ENCODE peak calls at places on chromosome 18, in nine cellular contexts. One of them, this sample, is unnamed.

GRCh38 chr18:25650201-25650941 is 298.4 kb upstream of the ZNF521 start:
- DNase-seq in GM23338: no peak
- DNase-seq in breast epithelium: no peak
- DNase-seq in HCT116: no peak
- DNase-seq in suprapubic skin: no peak
- DNase-seq in HL-60: no peak
- DNase-seq in HepG2: peak; percentile 67
- DNase-seq in stomach: no peak
- DNase-seq in GM12878: no peak
- DNase-seq in this sample: no peak

GRCh38 chr18:74990563-74991081 is 218.3 kb downstream of the PTGR3 start:
- DNase-seq in GM23338: no peak
- DNase-seq in breast epithelium: no peak
- DNase-seq in HCT116: no peak
- DNase-seq in suprapubic skin: no peak
- DNase-seq in HL-60: peak; percentile 76
- DNase-seq in HepG2: no peak
- DNase-seq in stomach: no peak
- DNase-seq in GM12878: no peak
- DNase-seq in this sample: no peak

GRCh38 chr18:48801728-48802542 is 148.8 kb downstream of the SMAD7 start:
- DNase-seq in GM23338: no peak
- DNase-seq in breast epithelium: no peak
- DNase-seq in HCT116: no peak
- DNase-seq in suprapubic skin: no peak
- DNase-seq in HL-60: no peak
- DNase-seq in HepG2: no peak
- DNase-seq in stomach: peak; percentile 35
- DNase-seq in GM12878: no peak
- DNase-seq in this sample: no peak

GRCh38 chr18:34084635-34085034 is 140.1 kb downstream of the NOL4 start:
- DNase-seq in GM23338: no peak
- DNase-seq in breast epithelium: no peak
- DNase-seq in HCT116: no peak
- DNase-seq in suprapubic skin: no peak
- DNase-seq in HL-60: no peak
- DNase-seq in HepG2: no peak
- DNase-seq in stomach: no peak
- DNase-seq in GM12878: no peak
- DNase-seq in this sample: no peak

GRCh38 chr18:74342416-74343043 is 26.9 kb downstream of the C18orf63 start:
- DNase-seq in GM23338: peak; percentile 68
- DNase-seq in breast epithelium: no peak
- DNase-seq in HCT116: peak; percentile 51
- DNase-seq in suprapubic skin: no peak
- DNase-seq in HL-60: peak; percentile 25
- DNase-seq in HepG2: peak; percentile 58
- DNase-seq in stomach: peak; percentile 30
- DNase-seq in GM12878: no peak
- DNase-seq in this sample: no peak

GRCh38 chr18:78239090-78239457 is 740.5 kb upstream of the SALL3 start:
- DNase-seq in GM23338: no peak
- DNase-seq in breast epithelium: no peak
- DNase-seq in HCT116: no peak
- DNase-seq in suprapubic skin: no peak
- DNase-seq in HL-60: no peak
- DNase-seq in HepG2: no peak
- DNase-seq in stomach: no peak
- DNase-seq in GM12878: no peak
- DNase-seq in this sample: no peak

GRCh38 chr18:48781041-48781989 is 169.4 kb downstream of the SMAD7 start:
- DNase-seq in GM23338: peak; percentile 21
- DNase-seq in breast epithelium: peak; percentile 37
- DNase-seq in HCT116: no peak
- DNase-seq in suprapubic skin: peak; percentile 84
- DNase-seq in HL-60: no peak
- DNase-seq in HepG2: peak; percentile 92
- DNase-seq in stomach: peak; percentile 79
- DNase-seq in GM12878: no peak
- DNase-seq in this sample: peak; percentile 80

GRCh38 chr18:73261243-73261642 is 393.5 kb upstream of the NETO1 start:
- DNase-seq in GM23338: no peak
- DNase-seq in breast epithelium: no peak
- DNase-seq in HCT116: no peak
- DNase-seq in suprapubic skin: no peak
- DNase-seq in HL-60: no peak
- DNase-seq in HepG2: no peak
- DNase-seq in stomach: no peak
- DNase-seq in GM12878: no peak
- DNase-seq in this sample: no peak

GRCh38 chr18:39600894-39601293 is 2035.3 kb upstream of the CELF4 start:
- DNase-seq in GM23338: no peak
- DNase-seq in breast epithelium: no peak
- DNase-seq in HCT116: no peak
- DNase-seq in suprapubic skin: no peak
- DNase-seq in HL-60: no peak
- DNase-seq in HepG2: no peak
- DNase-seq in stomach: no peak
- DNase-seq in GM12878: no peak
- DNase-seq in this sample: no peak

GRCh38 chr18:39599251-39599650 is 2033.7 kb upstream of the CELF4 start:
- DNase-seq in GM23338: no peak
- DNase-seq in breast epithelium: no peak
- DNase-seq in HCT116: no peak
- DNase-seq in suprapubic skin: no peak
- DNase-seq in HL-60: no peak
- DNase-seq in HepG2: no peak
- DNase-seq in stomach: no peak
- DNase-seq in GM12878: no peak
- DNase-seq in this sample: no peak

GRCh38 chr18:39604836-39605235 is 2039.2 kb upstream of the CELF4 start:
- DNase-seq in GM23338: no peak
- DNase-seq in breast epithelium: no peak
- DNase-seq in HCT116: no peak
- DNase-seq in suprapubic skin: no peak
- DNase-seq in HL-60: no peak
- DNase-seq in HepG2: no peak
- DNase-seq in stomach: no peak
- DNase-seq in GM12878: no peak
- DNase-seq in this sample: no peak

GRCh38 chr18:39596891-39597290 is 2031.3 kb upstream of the CELF4 start:
- DNase-seq in GM23338: no peak
- DNase-seq in breast epithelium: no peak
- DNase-seq in HCT116: no peak
- DNase-seq in suprapubic skin: no peak
- DNase-seq in HL-60: no peak
- DNase-seq in HepG2: no peak
- DNase-seq in stomach: no peak
- DNase-seq in GM12878: no peak
- DNase-seq in this sample: no peak

GRCh38 chr18:39602112-39602511 is 2036.5 kb upstream of the CELF4 start:
- DNase-seq in GM23338: no peak
- DNase-seq in breast epithelium: no peak
- DNase-seq in HCT116: no peak
- DNase-seq in suprapubic skin: no peak
- DNase-seq in HL-60: no peak
- DNase-seq in HepG2: no peak
- DNase-seq in stomach: no peak
- DNase-seq in GM12878: no peak
- DNase-seq in this sample: no peak
- TF ChIP-seq POLR2AphosphoS5 in GM23338: no peak
- TF ChIP-seq POLR2AphosphoS5 in breast epithelium: no peak
- TF ChIP-seq POLR2AphosphoS5 in HCT116: no peak
- TF ChIP-seq POLR2AphosphoS5 in suprapubic skin: no peak
- TF ChIP-seq POLR2AphosphoS5 in HL-60: no peak
- TF ChIP-seq POLR2AphosphoS5 in HepG2: no peak
- TF ChIP-seq POLR2AphosphoS5 in stomach: no peak
- TF ChIP-seq POLR2AphosphoS5 in GM12878: no peak
- TF ChIP-seq POLR2AphosphoS5 in this sample: no peak

DNA sequence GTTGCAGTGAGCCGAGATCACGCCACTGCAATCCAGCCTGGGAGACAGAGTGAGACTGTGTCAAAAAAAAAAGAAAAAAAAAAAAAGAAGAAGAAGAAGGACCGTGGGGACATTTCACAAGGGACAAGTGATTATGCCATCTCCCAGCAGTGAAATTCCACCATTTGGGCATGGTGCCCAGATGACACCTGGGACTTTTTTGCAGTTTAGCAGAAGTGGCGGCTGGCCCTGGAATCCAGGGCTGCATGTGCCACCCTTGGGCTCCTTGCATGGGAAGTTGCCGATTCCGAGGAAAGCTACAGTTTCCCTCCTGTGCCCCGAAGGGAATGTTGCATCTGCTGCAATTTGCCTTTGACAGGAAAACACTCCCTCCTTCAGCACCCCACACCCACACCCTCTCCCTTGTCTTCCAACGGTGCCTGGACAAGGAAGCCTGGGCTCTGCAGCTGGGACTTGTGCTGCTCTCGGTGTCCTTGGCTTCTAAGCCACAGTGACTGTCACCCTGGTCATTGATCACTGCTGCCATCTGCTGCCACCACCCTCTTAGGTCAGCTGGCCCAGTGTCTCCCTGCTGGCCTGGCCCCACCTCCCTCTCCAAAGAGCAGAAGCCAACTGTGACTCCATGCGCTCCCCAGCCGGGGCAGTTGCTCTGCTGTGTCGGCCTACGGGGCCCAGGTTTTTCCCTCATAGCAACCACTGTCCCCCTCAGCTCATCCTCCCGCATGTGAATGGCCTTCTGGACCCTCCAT is 56.4 kb upstream of the LRRC30 start:
- DNase-seq in GM23338: peak; percentile 28
- DNase-seq in breast epithelium: peak; percentile 56
- DNase-seq in HCT116: no peak
- DNase-seq in suprapubic skin: no peak
- DNase-seq in HL-60: peak; percentile 10
- DNase-seq in HepG2: peak; percentile 10
- DNase-seq in stomach: no peak
- DNase-seq in GM12878: no peak
- DNase-seq in this sample: no peak
- TF ChIP-seq CTCF in GM23338: peak; percentile 64
- TF ChIP-seq CTCF in breast epithelium: no peak
- TF ChIP-seq CTCF in HCT116: no peak
- TF ChIP-seq CTCF in suprapubic skin: no peak
- TF ChIP-seq CTCF in HL-60: no peak
- TF ChIP-seq CTCF in HepG2: peak; percentile 62
- TF ChIP-seq CTCF in stomach: no peak
- TF ChIP-seq CTCF in GM12878: no peak
- TF ChIP-seq CTCF in this sample: no peak

DNA sequence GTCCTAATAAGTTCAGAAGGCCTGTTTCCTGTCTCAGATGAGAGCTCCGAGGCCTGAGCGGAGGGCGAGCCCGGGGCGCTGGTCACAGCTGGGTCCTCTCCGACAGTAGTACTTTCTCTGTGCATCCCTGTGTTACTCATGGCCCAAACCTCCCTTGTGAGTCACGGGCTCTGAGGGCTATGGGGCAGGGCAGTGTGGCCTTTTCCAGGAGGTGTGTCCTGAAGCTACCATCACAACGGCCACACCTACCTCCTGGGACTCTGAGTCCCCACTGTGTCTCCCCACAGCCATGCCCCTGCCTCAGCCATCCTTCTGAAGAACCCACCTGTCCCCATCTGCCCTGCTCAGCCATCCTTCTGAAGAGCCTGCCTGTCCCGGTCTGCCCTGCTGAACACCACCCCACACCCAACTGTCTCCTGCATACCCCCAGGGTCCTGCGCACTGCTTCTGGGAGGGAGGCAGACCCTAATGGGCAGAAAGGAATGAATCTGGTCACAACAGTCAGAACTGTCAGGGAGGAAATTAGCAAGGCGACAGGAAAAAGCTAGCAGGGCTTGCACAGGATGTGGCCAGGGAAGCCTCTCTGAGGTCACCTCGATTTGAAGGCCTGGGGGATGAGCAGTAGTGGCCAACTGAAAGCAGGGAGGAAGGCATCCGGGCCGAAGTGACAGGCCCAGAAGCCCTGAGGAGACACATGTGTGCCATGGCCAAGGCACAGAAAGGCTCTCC is 145.4 kb upstream of the RIOK3 start:
- DNase-seq in GM23338: no peak
- DNase-seq in breast epithelium: no peak
- DNase-seq in HCT116: peak; percentile 16
- DNase-seq in suprapubic skin: no peak
- DNase-seq in HL-60: no peak
- DNase-seq in HepG2: no peak
- DNase-seq in stomach: no peak
- DNase-seq in GM12878: peak; percentile 39
- DNase-seq in this sample: no peak
- TF ChIP-seq POLR2AphosphoS5 in GM23338: no peak
- TF ChIP-seq POLR2AphosphoS5 in breast epithelium: no peak
- TF ChIP-seq POLR2AphosphoS5 in HCT116: no peak
- TF ChIP-seq POLR2AphosphoS5 in suprapubic skin: no peak
- TF ChIP-seq POLR2AphosphoS5 in HL-60: no peak
- TF ChIP-seq POLR2AphosphoS5 in HepG2: no peak
- TF ChIP-seq POLR2AphosphoS5 in stomach: no peak
- TF ChIP-seq POLR2AphosphoS5 in GM12878: no peak
- TF ChIP-seq POLR2AphosphoS5 in this sample: no peak

GRCh38 chr18:56083889-56084288 is 495.9 kb upstream of the TCF4 start:
- DNase-seq in GM23338: peak; percentile 28
- DNase-seq in breast epithelium: no peak
- DNase-seq in HCT116: no peak
- DNase-seq in suprapubic skin: no peak
- DNase-seq in HL-60: no peak
- DNase-seq in HepG2: no peak
- DNase-seq in stomach: no peak
- DNase-seq in GM12878: no peak
- DNase-seq in this sample: no peak

GRCh38 chr18:56086786-56087185 is 498.8 kb upstream of the TCF4 start:
- DNase-seq in GM23338: no peak
- DNase-seq in breast epithelium: no peak
- DNase-seq in HCT116: no peak
- DNase-seq in suprapubic skin: no peak
- DNase-seq in HL-60: no peak
- DNase-seq in HepG2: no peak
- DNase-seq in stomach: no peak
- DNase-seq in GM12878: no peak
- DNase-seq in this sample: no peak

GRCh38 chr18:56086176-56086575 is 498.2 kb upstream of the TCF4 start:
- DNase-seq in GM23338: no peak
- DNase-seq in breast epithelium: no peak
- DNase-seq in HCT116: no peak
- DNase-seq in suprapubic skin: no peak
- DNase-seq in HL-60: no peak
- DNase-seq in HepG2: no peak
- DNase-seq in stomach: no peak
- DNase-seq in GM12878: no peak
- DNase-seq in this sample: no peak

GRCh38 chr18:56085561-56085960 is 497.6 kb upstream of the TCF4 start:
- DNase-seq in GM23338: no peak
- DNase-seq in breast epithelium: no peak
- DNase-seq in HCT116: no peak
- DNase-seq in suprapubic skin: no peak
- DNase-seq in HL-60: no peak
- DNase-seq in HepG2: no peak
- DNase-seq in stomach: no peak
- DNase-seq in GM12878: no peak
- DNase-seq in this sample: no peak

DNA sequence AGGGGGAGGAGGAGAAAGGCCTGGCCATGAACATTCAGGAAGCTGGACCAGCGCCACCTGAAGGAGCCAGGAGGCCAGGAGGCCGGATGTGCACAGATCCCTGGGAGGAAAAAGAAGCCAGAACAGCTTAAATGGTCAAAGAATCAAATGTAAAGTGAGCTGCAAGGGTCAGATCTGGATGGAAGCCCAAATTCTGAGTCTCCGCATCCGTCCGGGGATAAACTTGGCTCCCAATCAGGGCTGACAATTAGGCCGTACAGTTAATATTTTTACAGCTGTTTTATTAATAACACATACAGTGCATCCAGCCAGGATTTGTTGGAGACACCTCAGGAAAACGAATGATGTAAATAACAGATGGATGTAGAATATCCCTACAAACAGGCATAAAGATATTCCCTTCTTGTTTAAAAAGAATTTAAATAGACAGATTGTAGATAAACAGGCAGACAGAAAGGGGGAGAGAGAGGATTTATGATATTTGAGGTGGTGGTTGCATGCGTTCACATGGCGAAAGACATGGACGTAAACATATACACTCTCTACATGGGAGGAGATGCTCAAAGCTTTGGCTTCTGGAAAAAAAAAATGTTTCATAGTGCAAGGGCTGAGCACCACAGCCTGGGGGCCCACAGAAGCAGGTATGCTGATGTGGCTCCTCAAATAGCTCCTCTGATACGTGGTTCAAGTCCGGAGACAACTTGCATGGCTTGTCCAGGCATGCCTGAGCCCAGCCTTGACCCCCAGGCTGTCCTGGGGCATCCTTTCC is 495.3 kb upstream of the TCF4 start:
- DNase-seq in GM23338: peak; percentile 29
- DNase-seq in breast epithelium: no peak
- DNase-seq in HCT116: no peak
- DNase-seq in suprapubic skin: no peak
- DNase-seq in HL-60: no peak
- DNase-seq in HepG2: no peak
- DNase-seq in stomach: no peak
- DNase-seq in GM12878: no peak
- DNase-seq in this sample: no peak
- TF ChIP-seq CTCF in GM23338: peak; percentile 58
- TF ChIP-seq CTCF in breast epithelium: no peak
- TF ChIP-seq CTCF in HCT116: no peak
- TF ChIP-seq CTCF in suprapubic skin: no peak
- TF ChIP-seq CTCF in HL-60: no peak
- TF ChIP-seq CTCF in HepG2: no peak
- TF ChIP-seq CTCF in stomach: no peak
- TF ChIP-seq CTCF in GM12878: no peak
- TF ChIP-seq CTCF in this sample: no peak